ENCODE peak calls at places on chromosomes 16 and 17, in seven cellular contexts. I is activated CD4-positive, alpha-beta T cell treated with anti-CD3 and anti-CD28 coated beads, Interleukin-2, amount 50 U/mL, for 4 hours; Z is ELR; S is stimulated activated CD8-positive, alpha-beta memory T cell treated with anti-CD3 and anti-CD28 coated beads, Interleukin-4, amount 100 ng/mL, for 1 hour; D is OCI-M1; E is NCI-H460; A is effector CD4-positive, alpha-beta T cell. U is an unnamed sample.

GRCh38 chr17:51434434-51435170 is 174.3 kb downstream of the UTP18 start:
- DNase-seq in Z (peak), A (no peak), D (peak), E (no peak), I (no peak), S (no peak), U (no peak)

GRCh38 chr17:49210158-49211029 is at the start of the genes ABI3 and GNGT2:
- DNase-seq in A (peak), E (no peak), I (peak), D (no peak), S (no peak), Z (peak), U (no peak)

GRCh38 chr17:79977161-79977631 is 58.5 kb downstream of the TBC1D16 start:
- DNase-seq in E (no peak), A (no peak), D (no peak), I (no peak), S (no peak), Z (no peak), U (no peak)

GRCh38 chr16:11697319-11697718 is 29.1 kb downstream of the SNN start:
- DNase-seq in Z (no peak), I (no peak), S (no peak), E (no peak), D (no peak), A (no peak), U (no peak)

GRCh38 chr16:65037558-65037957 is 84.3 kb downstream of the CDH11 start:
- DNase-seq in D (no peak), Z (no peak), A (no peak), I (no peak), S (no peak), E (no peak), U (no peak)

GRCh38 chr16:15553313-15554088 is 89.5 kb downstream of the MARF1 start:
- DNase-seq in S (no peak), Z (peak), D (no peak), I (no peak), A (no peak), E (no peak), U (no peak)

GRCh38 chr17:1491406-1492248 is 859 bp downstream of the MYO1C start:
- DNase-seq in E (peak), S (no peak), D (peak), A (no peak), Z (peak), I (no peak), U (no peak)

GRCh38 chr16:71424626-71425025 is 17.2 kb downstream of the TLE7 start:
- DNase-seq in Z (no peak), E (no peak), D (no peak), I (no peak), A (no peak), S (no peak), U (no peak)

GRCh38 chr17:79831367-79832210 is 7.7 kb downstream of the CBX4 start:
- DNase-seq in Z (no peak), E (peak), A (no peak), I (no peak), S (no peak), D (peak), U (no peak)